ENCODE peak calls at places on chromosomes 6 and 20, in nine cellular contexts. Q is A549, F is IMR-90, W is suprapubic skin, X is heart left ventricle, Y is erythroblast, R is tibial nerve, E is adrenal gland, P is HepG2. T is an unnamed sample.

GRCh38 chr6:151962246-151962846 is 154.9 kb downstream of the ESR1 start:
- DNase-seq in F (no peak), Q (no peak), X (no peak), R (no peak), Y (no peak), E (no peak), W (no peak), P (peak), T (no peak)

GRCh38 chr20:57027752-57028151 is 238.7 kb downstream of the BMP7 start:
- DNase-seq in Y (no peak), Q (no peak), E (no peak), X (no peak), P (no peak), W (no peak), F (no peak), R (no peak), T (no peak)

GRCh38 chr20:18647777-18648176 is 59.9 kb downstream of the DTD1 start:
- DNase-seq in R (no peak), W (no peak), E (no peak), F (no peak), P (no peak), Q (no peak), Y (no peak), X (no peak), T (no peak)

GRCh38 chr20:37907677-37908397 is 4.9 kb downstream of the VSTM2L start:
- DNase-seq in P (no peak), X (no peak), F (peak), W (no peak), E (no peak), Y (no peak), R (no peak), Q (peak), T (no peak)

GRCh38 chr20:45300961-45301360 is 5.7 kb upstream of the RBPJL start:
- DNase-seq in Y (peak), X (no peak), P (peak), Q (peak), W (no peak), E (no peak), R (no peak), F (peak), T (peak)

GRCh38 chr20:62708591-62709536 is at the start of gene NTSR1:
- DNase-seq in F (no peak), Q (no peak), X (no peak), R (no peak), E (no peak), Y (no peak), W (no peak), P (no peak), T (no peak)

GRCh38 chr6:23137596-23137995 is 568.2 kb downstream of the HDGFL1 start:
- DNase-seq in Q (no peak), E (no peak), P (no peak), Y (no peak), F (peak), X (no peak), R (no peak), W (no peak), T (no peak)

GRCh38 chr6:40399888-40400468 is 187.2 kb downstream of the LRFN2 start:
- DNase-seq in X (no peak), Q (no peak), E (no peak), P (no peak), F (no peak), Y (peak), W (no peak), R (no peak), T (no peak)

GRCh38 chr6:81451787-81452186 is 300.7 kb downstream of the TENT5A start:
- DNase-seq in R (no peak), E (peak), P (peak), Q (peak), Y (no peak), W (no peak), F (peak), X (peak), T (no peak)

GRCh38 chr6:34549804-34550202 is 6.3 kb downstream of the SPDEF start:
- DNase-seq in E (no peak), F (no peak), Y (no peak), W (no peak), R (no peak), Q (no peak), P (no peak), X (no peak), T (no peak)

GRCh38 chr6:140711019-140711613 is 1336.7 kb upstream of the CITED2 start:
- DNase-seq in E (no peak), F (no peak), R (no peak), Y (no peak), W (no peak), X (no peak), P (no peak), Q (no peak), T (no peak)

GRCh38 chr6:144678844-144679243 is 393.7 kb downstream of the UTRN start:
- DNase-seq in P (no peak), R (no peak), F (peak), E (no peak), X (no peak), W (no peak), Y (peak), Q (no peak), T (no peak)

GRCh38 chr6:137024172-137024990 is 20.4 kb downstream of the IL20RA start:
- DNase-seq in E (no peak), X (no peak), Q (no peak), P (no peak), F (no peak), R (no peak), W (no peak), Y (no peak), T (no peak)

GRCh38 chr6:155333414-155333813 is 19.1 kb upstream of the TFB1M start:
- DNase-seq in E (no peak), Y (no peak), W (no peak), F (no peak), Q (no peak), X (no peak), P (no peak), R (no peak), T (no peak)

GRCh38 chr6:106475280-106475679 is 114.8 kb downstream of the CRYBG1 start:
- DNase-seq in Y (no peak), X (no peak), P (no peak), R (no peak), F (no peak), W (no peak), Q (no peak), E (no peak), T (no peak)

GRCh38 chr6:166318649-166319600 is 10.7 kb upstream of the PRR18 start:
- DNase-seq in E (no peak), P (peak), F (no peak), Y (no peak), X (peak), W (no peak), Q (no peak), R (no peak), T (peak)

GRCh38 chr6:84773133-84773430 is 8.7 kb upstream of the TBX18 start:
- DNase-seq in F (no peak), X (no peak), W (no peak), P (no peak), R (no peak), Y (no peak), Q (no peak), E (no peak), T (no peak)

GRCh38 chr6:41268478-41268877 is 18.0 kb downstream of the TREM1 start:
- DNase-seq in Y (no peak), R (no peak), E (no peak), P (no peak), F (no peak), W (no peak), X (no peak), Q (no peak), T (no peak)

GRCh38 chr6:111482236-111482958 is 621 bp downstream of the REV3L start:
- DNase-seq in F (peak), W (peak), X (peak), Q (no peak), Y (peak), P (no peak), E (peak), R (peak), T (peak)

GRCh38 chr6:27312146-27312949 is at the start of gene POM121L2:
- DNase-seq in Q (peak), R (no peak), F (peak), E (peak), Y (peak), P (peak), W (no peak), X (no peak), T (no peak)

GRCh38 chr6:169388767-169389166 is 135.1 kb upstream of the THBS2 start:
- DNase-seq in F (no peak), E (no peak), R (no peak), Y (no peak), X (no peak), Q (no peak), P (no peak), W (no peak), T (no peak)

GRCh38 chr6:169045486-169045885 is 208.2 kb downstream of the THBS2 start:
- DNase-seq in X (no peak), R (no peak), W (no peak), E (no peak), F (no peak), P (no peak), Y (no peak), Q (no peak), T (no peak)

GRCh38 chr6:54878705-54879104 is 32.1 kb downstream of the FAM83B start:
- DNase-seq in F (peak), W (no peak), P (peak), Q (no peak), E (no peak), Y (no peak), R (no peak), X (no peak), T (no peak)

GRCh38 chr6:9365378-9365777 is 930.0 kb upstream of the SLC35B3 start:
- DNase-seq in P (no peak), R (no peak), X (no peak), E (no peak), W (no peak), Q (no peak), F (no peak), Y (no peak), T (no peak)

GRCh38 chr20:59940956-59941294 is 736 bp downstream of the FAM217B start:
- DNase-seq in F (no peak), X (no peak), R (no peak), P (no peak), W (no peak), E (no peak), Q (no peak), Y (no peak), T (no peak)

GRCh38 chr20:59939879-59940128 is 301 bp downstream of the PPP1R3D start:
- DNase-seq in X (peak), R (no peak), Q (no peak), F (peak), E (peak), P (no peak), W (peak), Y (no peak), T (no peak)

GRCh38 chr20:59939052-59939878 is 840 bp downstream of the PPP1R3D start:
- DNase-seq in R (no peak), W (peak), X (peak), Y (no peak), Q (no peak), E (peak), F (no peak), P (no peak), T (no peak)

GRCh38 chr20:59938696-59939051 is 1.4 kb downstream of the PPP1R3D start:
- DNase-seq in Y (no peak), P (no peak), W (peak), R (no peak), Q (no peak), F (peak), E (peak), X (peak), T (no peak)

GRCh38 chr20:59940129-59940955 is at the start of the genes FAM217B and PPP1R3D:
- DNase-seq in X (peak), Y (peak), E (peak), P (peak), Q (peak), R (peak), W (peak), F (peak), T (peak)
- TF ChIP-seq POLR2A in X (peak), Y (peak), E (peak), P (peak), Q (peak), R (peak), W (no peak), F (peak), T (peak)

GRCh38 chr6:139291813-139292619 is at the start of gene TXLNB:
- DNase-seq in Y (peak), X (peak), Q (no peak), R (peak), F (peak), E (peak), P (no peak), W (peak), T (no peak)

GRCh38 chr6:139288496-139289040 is 3.2 kb downstream of the TXLNB start:
- DNase-seq in W (no peak), F (no peak), P (no peak), X (peak), E (no peak), Y (no peak), Q (no peak), R (no peak), T (no peak)

GRCh38 chr6:139290787-139291294 is 957 bp downstream of the TXLNB start:
- DNase-seq in Y (no peak), W (no peak), X (peak), Q (no peak), P (no peak), F (peak), E (peak), R (no peak), T (no peak)

GRCh38 chr6:139287868-139288267 is 3.9 kb downstream of the TXLNB start:
- DNase-seq in Y (no peak), Q (no peak), P (no peak), X (no peak), F (no peak), R (no peak), E (no peak), W (no peak), T (no peak)

GRCh38 chr6:139289233-139289632 is 2.6 kb downstream of the TXLNB start:
- DNase-seq in X (peak), E (no peak), R (no peak), W (no peak), Q (no peak), Y (no peak), P (no peak), F (no peak), T (no peak)
- TF ChIP-seq POLR2A in X (no peak), E (no peak), R (no peak), W (no peak), Q (no peak), Y (no peak), P (no peak), F (no peak), T (no peak)

GRCh38 chr6:63634630-63635029 is 972 bp upstream of the PHF3 start:
- DNase-seq in Y (peak), R (no peak), F (no peak), W (no peak), Q (no peak), P (peak), X (no peak), E (no peak), T (no peak)

GRCh38 chr6:63636516-63636968 is 940 bp downstream of the PHF3 start:
- DNase-seq in Y (peak), E (peak), X (peak), P (peak), R (peak), Q (peak), W (peak), F (peak), T (peak)

GRCh38 chr6:63635165-63635562 is 438 bp upstream of the PHF3 start:
- DNase-seq in R (no peak), Y (no peak), X (no peak), P (no peak), Q (no peak), E (peak), F (no peak), W (no peak), T (no peak)

GRCh38 chr6:63637865-63638445 is 2.4 kb downstream of the PHF3 start:
- DNase-seq in W (no peak), R (no peak), X (no peak), F (no peak), Y (peak), E (no peak), Q (no peak), P (no peak), T (no peak)

GRCh38 chr6:63635563-63636515 is at the start of gene PHF3:
- DNase-seq in R (peak), X (peak), P (peak), W (peak), Q (peak), E (peak), F (peak), Y (peak), T (peak)
- TF ChIP-seq POLR2A in R (no peak), X (peak), P (peak), W (no peak), Q (no peak), E (peak), F (peak), Y (peak), T (peak)

GRCh38 chr6:37704066-37704465 is 6.4 kb upstream of the MDGA1 start:
- DNase-seq in F (no peak), P (no peak), Y (no peak), Q (no peak), W (no peak), R (no peak), X (no peak), E (no peak), T (no peak)

GRCh38 chr6:37702314-37702713 is 4.6 kb upstream of the MDGA1 start:
- DNase-seq in Q (no peak), F (no peak), X (no peak), P (no peak), E (no peak), Y (peak), R (no peak), W (no peak), T (peak)

GRCh38 chr6:37706749-37707148 is 9.1 kb upstream of the MDGA1 start:
- DNase-seq in Q (no peak), E (no peak), X (no peak), P (no peak), W (no peak), F (no peak), R (no peak), Y (no peak), T (no peak)

GRCh38 chr6:37704923-37705238 is 7.2 kb upstream of the MDGA1 start:
- DNase-seq in Y (no peak), X (no peak), F (no peak), W (no peak), Q (no peak), P (no peak), R (no peak), E (no peak), T (no peak)

DNA sequence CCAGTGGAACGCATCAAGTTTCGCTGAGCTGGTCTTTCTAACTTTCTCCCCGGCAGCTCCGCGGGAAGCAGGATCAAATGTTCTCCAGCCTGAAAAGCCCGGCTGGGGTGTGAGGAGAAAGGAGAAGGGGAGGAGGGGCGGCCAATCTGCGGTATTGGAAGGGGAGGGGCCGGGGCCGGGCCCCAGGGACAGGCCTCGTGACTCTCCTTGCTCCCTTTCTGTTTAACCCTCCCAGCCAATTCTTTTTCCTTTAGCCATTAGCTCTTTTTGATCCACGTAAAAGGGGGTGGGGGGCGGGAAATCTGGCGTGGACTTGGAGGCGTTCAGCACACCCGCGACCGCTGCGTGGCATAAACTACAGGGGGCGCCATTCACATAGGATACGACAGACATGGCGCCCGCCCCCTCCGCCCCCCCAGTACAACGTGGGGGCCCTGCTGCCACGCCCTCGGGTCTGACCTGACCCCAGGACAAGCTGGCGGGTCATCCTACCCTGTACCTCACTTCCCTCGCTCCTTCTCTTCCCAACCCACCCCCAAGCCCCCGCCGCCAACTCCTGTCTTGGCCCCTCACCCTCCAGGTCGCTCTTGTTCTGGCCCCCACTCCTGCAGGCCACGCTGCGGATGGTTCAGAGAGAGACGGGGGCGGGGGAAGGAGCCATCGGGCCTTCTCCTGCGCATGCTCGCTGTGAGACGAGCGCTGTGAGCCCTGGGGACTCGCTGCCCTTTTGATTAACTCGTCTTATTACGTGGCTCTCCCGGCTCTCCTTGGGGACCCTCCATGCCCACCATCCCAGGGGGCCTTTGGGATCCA is 7.8 kb upstream of the MDGA1 start:
- DNase-seq in W (peak), Q (peak), E (peak), Y (peak), F (peak), R (peak), P (no peak), X (peak), T (peak)
- TF ChIP-seq POLR2A in W (no peak), Q (no peak), E (no peak), Y (no peak), F (no peak), R (no peak), P (no peak), X (no peak), T (no peak)

DNA sequence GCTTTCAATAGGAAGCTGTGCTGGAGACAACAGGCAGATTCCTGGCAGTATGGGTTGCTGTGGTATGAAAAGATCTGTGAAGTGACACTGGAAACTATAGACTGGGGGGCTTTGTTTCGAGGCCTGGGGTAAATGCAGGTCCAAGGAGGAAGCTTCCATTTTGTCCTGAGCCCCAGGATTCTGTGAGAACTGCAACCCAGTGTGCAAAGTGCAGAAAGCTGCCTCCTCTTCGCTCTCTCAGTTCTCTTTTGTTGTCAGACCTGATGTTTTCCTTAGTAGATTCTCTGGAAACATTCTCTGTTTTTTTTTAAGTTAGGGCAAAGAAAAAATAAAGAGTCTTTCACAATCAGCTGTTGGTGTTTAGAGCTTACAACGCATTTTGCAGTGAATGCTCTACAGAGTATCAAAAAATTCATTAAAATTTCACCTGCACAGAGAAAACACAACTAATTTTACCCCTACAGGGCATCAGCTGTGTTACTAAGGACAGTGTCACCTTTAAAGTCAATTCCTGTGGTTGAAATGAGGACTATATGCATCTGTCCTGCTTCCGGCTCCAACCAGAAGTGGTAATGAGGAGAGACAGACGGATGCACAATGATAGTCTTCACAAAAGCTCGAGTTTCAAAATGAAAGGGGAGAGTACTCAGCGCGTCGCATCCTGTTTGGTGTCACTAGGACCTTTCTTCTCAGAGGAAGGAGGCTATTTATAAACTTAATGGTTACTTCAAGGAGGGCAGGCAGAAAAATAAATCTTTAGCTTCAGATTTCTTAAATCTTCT is 86.7 kb downstream of the LYRM4 start:
- DNase-seq in R (no peak), F (peak), P (no peak), X (no peak), W (no peak), Q (no peak), E (no peak), Y (no peak), T (no peak)
- TF ChIP-seq POLR2A in R (no peak), F (no peak), P (no peak), X (no peak), W (no peak), Q (no peak), E (no peak), Y (no peak), T (no peak)

GRCh38 chr6:108665495-108666196 is 104.9 kb downstream of the FOXO3 start:
- DNase-seq in R (no peak), Q (no peak), E (no peak), X (no peak), F (no peak), Y (no peak), W (no peak), P (no peak), T (no peak)

GRCh38 chr6:108666656-108667260 is 106.0 kb downstream of the FOXO3 start:
- DNase-seq in X (no peak), R (no peak), Q (no peak), E (no peak), W (no peak), P (no peak), Y (no peak), F (no peak), T (no peak)

GRCh38 chr6:108671175-108671574 is 110.5 kb downstream of the FOXO3 start:
- DNase-seq in E (no peak), Q (no peak), X (no peak), W (no peak), P (no peak), F (no peak), R (no peak), Y (no peak), T (no peak)

GRCh38 chr6:108669673-108670072 is 109.0 kb downstream of the FOXO3 start:
- DNase-seq in R (no peak), Y (no peak), P (no peak), F (no peak), X (no peak), W (no peak), E (no peak), Q (no peak), T (no peak)

GRCh38 chr6:108667984-108668383 is 107.3 kb downstream of the FOXO3 start:
- DNase-seq in Y (no peak), F (peak), E (no peak), X (no peak), P (no peak), Q (no peak), W (no peak), R (no peak), T (no peak)
- TF ChIP-seq POLR2A in Y (no peak), F (no peak), E (no peak), X (no peak), P (no peak), Q (no peak), W (no peak), R (no peak), T (no peak)

GRCh38 chr20:33418033-33418432 is 16.7 kb upstream of the CDK5RAP1 start:
- DNase-seq in P (no peak), R (no peak), X (no peak), W (no peak), E (no peak), Q (no peak), F (no peak), Y (no peak), T (peak)
- TF ChIP-seq POLR2A in P (no peak), R (no peak), X (no peak), W (no peak), E (no peak), Q (no peak), F (no peak), Y (no peak), T (no peak)

GRCh38 chr6:30759575-30760239 is 15.4 kb upstream of the IER3 start:
- DNase-seq in F (peak), Y (no peak), Q (peak), R (no peak), X (no peak), P (peak), E (no peak), W (no peak), T (no peak)
- TF ChIP-seq POLR2A in F (no peak), Y (no peak), Q (no peak), R (no peak), X (no peak), P (no peak), E (no peak), W (no peak), T (no peak)

T was measured in K562.